ENCODE peak calls at places on chromosomes 3 and 15, in six cellular contexts. T, P, R, B, N and Q are unnamed samples. For H3K4me1, the result is how much of the 10 kb centered on the place peaks cover.

GRCh38 chr3:106326941-106327765 is 458.3 kb upstream of the CBLB start:
- DNase-seq in T (no peak), P (peak), R (no peak), B (peak), N (no peak), Q (no peak)

GRCh38 chr15:67997996-67998395 is 56.1 kb upstream of the PIAS1 start:
- DNase-seq in T (no peak), P (peak), R (no peak), B (peak), N (no peak), Q (no peak)

GRCh38 chr3:55380561-55380960 is 106.5 kb downstream of the WNT5A start:
- DNase-seq in T (no peak), P (no peak), R (no peak), B (no peak), N (no peak), Q (no peak)

GRCh38 chr15:44738340-44738984 is 2.1 kb downstream of the TRIM69 start:
- DNase-seq in T (no peak), P (peak), R (no peak), B (peak), N (peak), Q (peak)

GRCh38 chr15:48570838-48571237 is 74.7 kb downstream of the FBN1 start:
- DNase-seq in T (no peak), P (no peak), R (no peak), B (no peak), N (no peak), Q (no peak)

GRCh38 chr15:58423858-58424608 is 7.8 kb upstream of the LIPC start:
- DNase-seq in T (no peak), P (no peak), R (no peak), B (peak), N (no peak), Q (no peak)

GRCh38 chr15:44327578-44327977 is 39.1 kb downstream of the GOLM2 start:
- DNase-seq in T (no peak), P (no peak), R (no peak), B (no peak), N (no peak), Q (no peak)

GRCh38 chr3:13244695-13245449 is 171.6 kb upstream of the IQSEC1 start:
- DNase-seq in T (no peak), P (no peak), R (no peak), B (peak), N (no peak), Q (no peak)

GRCh38 chr15:34701536-34701935 is 53.3 kb downstream of the GJD2 start:
- DNase-seq in T (no peak), P (no peak), R (no peak), B (no peak), N (no peak), Q (no peak)

GRCh38 chr3:155238845-155239244 is 54.6 kb downstream of the STRIT1 start:
- DNase-seq in T (no peak), P (no peak), R (no peak), B (no peak), N (no peak), Q (no peak)

GRCh38 chr3:67377299-67377698 is 277.1 kb downstream of the SUCLG2 start:
- DNase-seq in T (no peak), P (no peak), R (no peak), B (no peak), N (no peak), Q (no peak)

GRCh38 chr15:44489464-44489863 is 47.5 kb upstream of the EIF3J start:
- DNase-seq in T (no peak), P (peak), R (no peak), B (peak), N (no peak), Q (no peak)

GRCh38 chr15:62287066-62287857 is 122.2 kb upstream of the C2CD4B start:
- DNase-seq in T (no peak), P (no peak), R (no peak), B (no peak), N (no peak), Q (no peak)

GRCh38 chr3:18097989-18098388 is 327.1 kb downstream of the SATB1 start:
- DNase-seq in T (no peak), P (no peak), R (no peak), B (no peak), N (no peak), Q (no peak)

DNA sequence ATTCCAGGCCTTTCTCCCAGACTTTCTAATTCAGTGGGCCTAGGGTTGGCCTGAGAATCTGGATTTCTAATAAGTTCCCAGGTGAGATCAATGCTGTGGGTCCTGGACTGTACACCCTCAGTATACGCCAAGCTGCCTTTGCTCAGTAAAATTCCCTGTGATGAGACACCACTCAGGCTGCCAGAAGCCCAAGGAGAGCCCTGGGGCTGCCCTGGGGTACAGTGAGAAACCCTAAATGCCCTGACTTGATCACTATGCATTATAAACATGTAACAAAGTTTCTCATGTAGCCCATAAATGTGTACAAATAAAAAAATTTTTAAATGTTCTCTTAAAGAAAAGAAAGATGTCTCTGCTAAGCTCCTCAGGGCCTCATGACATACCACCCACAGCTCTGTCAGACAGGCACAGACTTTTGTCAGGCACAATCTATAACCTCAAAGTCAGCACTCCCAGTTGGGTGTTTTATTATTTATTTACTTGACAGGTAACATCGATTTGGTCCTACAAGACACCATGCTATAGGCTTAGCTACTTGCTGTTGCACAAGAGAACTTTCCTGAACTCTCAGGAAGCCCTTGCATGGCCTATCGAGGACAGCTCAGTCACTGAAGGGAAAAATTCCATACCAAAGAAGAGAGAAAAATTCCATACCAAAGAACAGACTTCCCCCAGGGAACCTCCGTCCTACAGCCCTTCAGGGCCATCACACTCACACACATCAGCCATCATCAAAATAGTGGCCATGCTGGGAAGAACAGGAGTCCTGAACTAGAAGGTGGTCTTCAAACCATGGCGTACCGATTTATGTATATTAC is 22.7 kb downstream of the LARP6 start:
- DNase-seq in T (no peak), P (no peak), R (no peak), B (no peak), N (no peak), Q (no peak)
- H3K4me1 ChIP-seq in T (under half), P (under half), R (under half), B (under half), N (under half), Q (under half)

GRCh38 chr3:119902061-119902460 is 120.2 kb downstream of the NR1I2 start:
- DNase-seq in T (no peak), P (no peak), R (no peak), B (no peak), N (no peak), Q (no peak)
- H3K4me1 ChIP-seq in T (under half), P (under half), R (under half), B (under half), N (under half), Q (under half)

GRCh38 chr3:195907730-195908438 is 467 bp downstream of the TNK2 start:
- DNase-seq in T (peak), P (peak), R (peak), B (no peak), N (peak), Q (peak)

GRCh38 chr3:195903950-195904290 is 4.4 kb downstream of the TNK2 start:
- DNase-seq in T (no peak), P (no peak), R (no peak), B (no peak), N (no peak), Q (no peak)

GRCh38 chr3:195906865-195907729 is 1.3 kb downstream of the TNK2 start:
- DNase-seq in T (peak), P (no peak), R (no peak), B (no peak), N (peak), Q (peak)

GRCh38 chr3:195905970-195906864 is 2.1 kb downstream of the TNK2 start:
- DNase-seq in T (no peak), P (no peak), R (no peak), B (peak), N (peak), Q (peak)

DNA sequence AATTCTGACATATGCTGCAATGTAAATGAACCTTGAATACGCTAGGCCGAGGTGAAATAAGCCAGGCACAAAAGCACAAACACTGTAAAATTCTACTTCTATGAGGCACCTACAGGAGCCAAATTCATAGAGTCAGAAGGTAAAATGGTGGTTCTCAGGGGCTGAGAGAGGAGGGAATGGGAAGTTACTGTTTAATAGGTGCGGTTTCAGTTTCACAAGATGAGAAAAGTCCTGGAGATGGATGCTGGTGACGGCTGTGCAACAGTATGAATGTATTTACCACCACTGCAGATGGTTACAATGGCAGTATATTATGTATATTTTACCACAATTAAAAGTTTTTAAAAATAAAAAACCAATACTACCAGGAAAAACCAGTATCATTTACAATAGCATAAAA is 4.0 kb downstream of the TNK2 start:
- DNase-seq in T (no peak), P (no peak), R (no peak), B (no peak), N (no peak), Q (no peak)
- H3K4me1 ChIP-seq in T (under half), P (under half), R (under half), B (under half), N (half or more), Q (under half)

GRCh38 chr3:150757364-150757763 is 5.6 kb downstream of the SIAH2 start:
- DNase-seq in T (no peak), P (no peak), R (no peak), B (no peak), N (no peak), Q (no peak)

GRCh38 chr3:150755902-150756301 is 7.1 kb downstream of the SIAH2 start:
- DNase-seq in T (no peak), P (peak), R (no peak), B (no peak), N (no peak), Q (no peak)

GRCh38 chr3:150759319-150759718 is 3.6 kb downstream of the SIAH2 start:
- DNase-seq in T (no peak), P (no peak), R (no peak), B (no peak), N (no peak), Q (no peak)

GRCh38 chr3:150756491-150757059 is 6.4 kb downstream of the SIAH2 start:
- DNase-seq in T (peak), P (no peak), R (no peak), B (no peak), N (no peak), Q (no peak)

DNA sequence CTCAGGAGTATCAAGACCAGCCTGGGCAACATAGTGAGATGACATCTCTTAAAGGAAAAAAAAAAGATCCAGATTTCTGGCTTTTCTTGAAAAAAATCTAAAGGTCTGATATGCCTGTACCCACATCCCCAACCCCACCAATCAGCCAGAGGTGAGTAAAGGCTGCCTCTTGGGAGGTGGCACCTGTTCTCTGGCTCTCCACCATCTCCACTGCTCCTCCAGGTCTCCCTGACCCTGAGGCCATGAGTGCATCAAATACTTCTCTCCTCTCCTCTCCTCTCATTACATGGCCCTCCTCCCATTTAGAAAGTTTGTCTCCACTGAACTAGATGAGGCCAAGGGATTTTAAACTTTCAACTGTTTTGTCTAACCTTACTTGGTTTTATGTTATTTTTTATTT is 5.2 kb downstream of the SIAH2 start:
- DNase-seq in T (no peak), P (no peak), R (no peak), B (no peak), N (no peak), Q (no peak)
- H3K4me1 ChIP-seq in T (half or more), P (under half), R (under half), B (under half), N (half or more), Q (under half)

GRCh38 chr3:24769918-24770317 is 275.3 kb upstream of the THRB start:
- DNase-seq in T (no peak), P (no peak), R (no peak), B (no peak), N (no peak), Q (no peak)

GRCh38 chr3:24763421-24763820 is 268.8 kb upstream of the THRB start:
- DNase-seq in T (no peak), P (no peak), R (no peak), B (peak), N (no peak), Q (no peak)

GRCh38 chr3:24765399-24765798 is 270.7 kb upstream of the THRB start:
- DNase-seq in T (no peak), P (no peak), R (no peak), B (no peak), N (no peak), Q (no peak)
- H3K4me1 ChIP-seq in T (under half), P (under half), R (under half), B (under half), N (under half), Q (under half)

GRCh38 chr15:77986891-77987764 is 90.4 kb downstream of the TBC1D2B start:
- DNase-seq in T (no peak), P (no peak), R (no peak), B (no peak), N (no peak), Q (no peak)

GRCh38 chr15:77993374-77993911 is 84.1 kb downstream of the TBC1D2B start:
- DNase-seq in T (no peak), P (no peak), R (no peak), B (no peak), N (no peak), Q (no peak)

GRCh38 chr15:77988386-77989301 is 88.9 kb downstream of the TBC1D2B start:
- DNase-seq in T (no peak), P (no peak), R (no peak), B (no peak), N (no peak), Q (no peak)

GRCh38 chr15:77992356-77993222 is 84.9 kb downstream of the TBC1D2B start:
- DNase-seq in T (no peak), P (peak), R (no peak), B (no peak), N (no peak), Q (no peak)

DNA sequence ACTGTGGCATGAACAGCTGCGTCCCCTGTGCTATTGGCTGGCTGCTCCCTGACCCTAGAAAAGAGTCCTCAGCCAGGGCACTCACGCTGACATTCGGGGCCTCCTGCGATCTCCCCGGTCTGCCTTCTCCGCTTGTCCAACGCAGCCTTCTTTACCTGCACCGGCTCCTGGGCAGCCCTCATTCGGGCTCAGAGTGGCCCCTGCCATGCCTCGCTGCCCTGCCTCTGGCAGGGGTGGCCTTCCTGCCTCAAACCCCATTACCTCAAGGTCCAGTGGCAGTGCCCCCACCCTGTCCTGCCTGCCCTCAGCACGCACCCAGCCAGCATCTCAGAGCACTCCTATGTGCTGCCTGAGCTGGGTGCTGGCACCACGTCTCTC is 86.5 kb downstream of the TBC1D2B start:
- DNase-seq in T (no peak), P (no peak), R (no peak), B (no peak), N (no peak), Q (no peak)
- H3K4me1 ChIP-seq in T (half or more), P (under half), R (half or more), B (under half), N (under half), Q (under half)